ENCODE peak calls at places on chromosomes 11 and 22, in five cellular contexts. One of them, this sample, is unnamed.

GRCh38 chr11:65491614-65492386 is 7.0 kb upstream of the MALAT1 start:
- DNase-seq in CD4-positive, CD25-positive, alpha-beta regulatory T cell: no peak
- DNase-seq in iPS DF 19.7: no peak
- DNase-seq in cardiac muscle cell: peak
- DNase-seq in IMR-90: peak
- DNase-seq in this sample: peak

GRCh38 chr11:36123353-36124220 is 165.6 kb downstream of the COMMD9 start:
- DNase-seq in iPS DF 19.7: no peak
- DNase-seq in CD4-positive, CD25-positive, alpha-beta regulatory T cell: no peak
- DNase-seq in IMR-90: no peak
- DNase-seq in cardiac muscle cell: no peak
- DNase-seq in this sample: no peak

GRCh38 chr11:73372371-73372993 is 3.7 kb upstream of the RELT start:
- DNase-seq in CD4-positive, CD25-positive, alpha-beta regulatory T cell: no peak
- DNase-seq in IMR-90: no peak
- DNase-seq in cardiac muscle cell: no peak
- DNase-seq in iPS DF 19.7: no peak
- DNase-seq in this sample: peak

GRCh38 chr22:39349506-39349966 is 255 bp upstream of the SYNGR1 start:
- DNase-seq in cardiac muscle cell: peak
- DNase-seq in iPS DF 19.7: no peak
- DNase-seq in CD4-positive, CD25-positive, alpha-beta regulatory T cell: no peak
- DNase-seq in IMR-90: no peak
- DNase-seq in this sample: peak

GRCh38 chr11:86548278-86548917 is 124.0 kb downstream of the ME3 start:
- DNase-seq in cardiac muscle cell: peak
- DNase-seq in IMR-90: peak
- DNase-seq in iPS DF 19.7: no peak
- DNase-seq in CD4-positive, CD25-positive, alpha-beta regulatory T cell: no peak
- DNase-seq in this sample: no peak

GRCh38 chr11:36356201-36356600 is 60.1 kb downstream of the PRR5L start:
- DNase-seq in iPS DF 19.7: no peak
- DNase-seq in IMR-90: no peak
- DNase-seq in cardiac muscle cell: peak
- DNase-seq in CD4-positive, CD25-positive, alpha-beta regulatory T cell: no peak
- DNase-seq in this sample: no peak

GRCh38 chr11:88170680-88171079 is 4.6 kb downstream of the RAB38 start:
- DNase-seq in iPS DF 19.7: no peak
- DNase-seq in IMR-90: no peak
- DNase-seq in CD4-positive, CD25-positive, alpha-beta regulatory T cell: no peak
- DNase-seq in cardiac muscle cell: no peak
- DNase-seq in this sample: no peak

GRCh38 chr11:113874096-113874919 is 1.1 kb downstream of the USP28 start:
- DNase-seq in IMR-90: peak
- DNase-seq in cardiac muscle cell: peak
- DNase-seq in iPS DF 19.7: no peak
- DNase-seq in CD4-positive, CD25-positive, alpha-beta regulatory T cell: no peak
- DNase-seq in this sample: no peak

GRCh38 chr11:58685973-58686720 is 45.6 kb downstream of the GLYAT start:
- DNase-seq in CD4-positive, CD25-positive, alpha-beta regulatory T cell: peak
- DNase-seq in cardiac muscle cell: no peak
- DNase-seq in iPS DF 19.7: no peak
- DNase-seq in IMR-90: no peak
- DNase-seq in this sample: no peak

GRCh38 chr11:1879342-1879940 is 12.3 kb downstream of the PRR33 start:
- DNase-seq in iPS DF 19.7: no peak
- DNase-seq in cardiac muscle cell: no peak
- DNase-seq in IMR-90: no peak
- DNase-seq in CD4-positive, CD25-positive, alpha-beta regulatory T cell: no peak
- DNase-seq in this sample: no peak

GRCh38 chr11:65932558-65932919 is 12.7 kb upstream of the TSGA10IP start:
- DNase-seq in CD4-positive, CD25-positive, alpha-beta regulatory T cell: no peak
- DNase-seq in IMR-90: no peak
- DNase-seq in cardiac muscle cell: peak
- DNase-seq in iPS DF 19.7: no peak
- DNase-seq in this sample: peak

This sample was measured in PC-3.